ENCODE peak calls at places on chromosome 11, in six cellular contexts. Y is choroid plexus epithelial cell; G is GM18507; N is activated CD4-positive, alpha-beta T cell treated with anti-CD3 and anti-CD28 coated beads for 4 hours; U is HFF-Myc; K is stimulated activated CD4-positive, alpha-beta T cell treated with anti-CD3 and anti-CD28 coated beads, TNF-alpha, amount 100 ng/mL, for 4 hours. A is an unnamed sample.

GRCh38 chr11:15091620-15092019 is 18.2 kb downstream of the CALCB start:
- DNase-seq in K (no peak), G (no peak), Y (no peak), N (no peak), U (no peak), A (no peak)

GRCh38 chr11:34495724-34496377 is 17.7 kb downstream of the ELF5 start:
- DNase-seq in N (no peak), Y (peak; percentile 60), G (no peak), K (no peak), U (no peak), A (no peak)

GRCh38 chr11:111851067-111851466 is 20.3 kb downstream of the ALG9 start:
- DNase-seq in U (no peak), G (no peak), Y (no peak), N (no peak), K (no peak), A (no peak)

GRCh38 chr11:16785520-16786128 is 47.2 kb downstream of the C11orf58 start:
- DNase-seq in Y (peak; percentile 89), G (peak; percentile 54), N (peak; percentile 31), K (peak; percentile 29), U (peak; percentile 56), A (peak; percentile 31)

GRCh38 chr11:119777940-119778339 is 48.9 kb upstream of the NECTIN1 start:
- DNase-seq in Y (no peak), G (no peak), N (no peak), U (no peak), K (no peak), A (no peak)

GRCh38 chr11:126797801-126798200 is 202.8 kb downstream of the KIRREL3 start:
- DNase-seq in G (no peak), N (no peak), U (no peak), Y (no peak), K (no peak), A (no peak)

GRCh38 chr11:61587541-61587941 is 6.7 kb upstream of the SYT7 start:
- DNase-seq in Y (peak; percentile 26), N (peak; percentile 24), U (no peak), K (no peak), G (no peak), A (peak; percentile 3)

GRCh38 chr11:64690235-64690634 is 32.8 kb downstream of the NRXN2 start:
- DNase-seq in Y (no peak), G (no peak), N (no peak), K (no peak), U (no peak), A (no peak)

GRCh38 chr11:126718319-126718718 is 282.3 kb downstream of the KIRREL3 start:
- DNase-seq in G (no peak), Y (no peak), U (no peak), K (no peak), N (no peak), A (no peak)

A was measured in effector memory CD4-positive, alpha-beta T cell.